ENCODE peak calls at places on chromosomes 13 and 19, in six cellular contexts. V is activated CD4-positive, alpha-beta T cell treated with anti-CD3 and anti-CD28 coated beads, Interleukin-2, amount 10 ng/mL, durations not matched to agents 7 days and 5 days; K is activated CD8-positive, alpha-beta memory T cell treated with anti-CD3 and anti-CD28 coated beads, Interleukin-2, amount 50 U/mL, for 4 hours; O is pulmonary artery endothelial cell; D is BJ; Y is nucleus accumbens. C is an unnamed sample.

GRCh38 chr19:46759817-46760333 is 13.6 kb upstream of the STRN4 start:
- DNase-seq in K (no peak), O (no peak), D (peak), Y (no peak), V (no peak), C (peak)

GRCh38 chr19:14580623-14581237 is 2.2 kb upstream of the CLEC17A start:
- DNase-seq in O (no peak), V (no peak), D (no peak), Y (no peak), K (no peak), C (no peak)

GRCh38 chr13:39023761-39024160 is 14.1 kb downstream of the PROSER1 start:
- DNase-seq in V (no peak), K (no peak), O (no peak), Y (no peak), D (no peak), C (no peak)

GRCh38 chr19:18419699-18420460 is 682 bp downstream of the SSBP4 start:
- DNase-seq in K (peak), V (peak), O (no peak), D (no peak), Y (no peak), C (no peak)

GRCh38 chr13:84607614-84608013 is 725.3 kb upstream of the SLITRK1 start:
- DNase-seq in V (no peak), O (no peak), K (no peak), Y (no peak), D (peak), C (peak)

GRCh38 chr13:104773775-104774174 is 1707.6 kb upstream of the SLC10A2 start:
- DNase-seq in Y (no peak), D (peak), K (no peak), V (no peak), O (no peak), C (no peak)

GRCh38 chr13:83056269-83056668 is 826.0 kb downstream of the SLITRK1 start:
- DNase-seq in Y (no peak), O (no peak), K (no peak), D (no peak), V (no peak), C (no peak)

GRCh38 chr19:8571006-8571411 is 6.2 kb downstream of the MYO1F start:
- DNase-seq in D (no peak), O (no peak), K (peak), Y (no peak), V (peak), C (no peak)

GRCh38 chr19:1295169-1296012 is 9.7 kb downstream of the EFNA2 start:
- DNase-seq in D (no peak), O (no peak), Y (no peak), K (no peak), V (peak), C (no peak)

GRCh38 chr13:83895994-83896580 is 13.8 kb upstream of the SLITRK1 start:
- DNase-seq in D (no peak), O (no peak), V (no peak), Y (no peak), K (no peak), C (no peak)

GRCh38 chr13:39317284-39317683 is 279.0 kb downstream of the NHLRC3 start:
- DNase-seq in D (no peak), K (no peak), V (no peak), O (no peak), Y (no peak), C (no peak)

GRCh38 chr19:38059897-38060296 is 152.9 kb downstream of the SIPA1L3 start:
- DNase-seq in O (peak), V (peak), D (no peak), Y (no peak), K (no peak), C (no peak)

GRCh38 chr19:11551603-11552235 is 7.3 kb downstream of the ELOF1 start:
- DNase-seq in K (no peak), Y (no peak), D (no peak), O (no peak), V (no peak), C (no peak)

GRCh38 chr13:111978536-111978935 is 88.4 kb upstream of the SOX1 start:
- DNase-seq in D (no peak), Y (no peak), K (no peak), O (no peak), V (no peak), C (no peak)

GRCh38 chr13:59979589-59979988 is 184.1 kb downstream of the DIAPH3 start:
- DNase-seq in V (no peak), K (no peak), Y (no peak), D (no peak), O (no peak), C (no peak)

GRCh38 chr19:1882089-1882785 is 3.1 kb downstream of the ABHD17A start:
- DNase-seq in Y (peak), O (no peak), K (peak), V (peak), D (no peak), C (no peak)